ENCODE peak calls at places on chromosomes 12 and 14, in six cellular contexts. C is fibroblast of the aortic adventitia, R is neuronal stem cell, A is uterus, X is GM23248, L is colonic mucosa. F is an unnamed sample.

GRCh38 chr14:102699416-102700110 is 77.7 kb upstream of the TRAF3 start:
- DNase-seq in A (no peak), C (peak; percentile 21), R (no peak), L (no peak), X (peak; percentile 56), F (no peak)

GRCh38 chr12:120984351-120984898 is 6.1 kb downstream of the HNF1A start:
- DNase-seq in C (no peak), X (no peak), R (no peak), L (peak; percentile 84), A (no peak), F (no peak)

GRCh38 chr12:65707051-65707450 is 117.2 kb upstream of the HMGA2 start:
- DNase-seq in C (no peak), L (no peak), R (no peak), X (no peak), A (no peak), F (no peak)

GRCh38 chr12:34289431-34290190 is 267.3 kb downstream of the ALG10 start:
- DNase-seq in L (no peak), C (no peak), A (no peak), R (no peak), X (no peak), F (no peak)

GRCh38 chr12:52171950-52172512 is 19.8 kb downstream of the KRT80 start:
- DNase-seq in C (peak; percentile 51), X (peak; percentile 53), L (peak; percentile 57), R (no peak), A (no peak), F (peak; percentile 74)

GRCh38 chr14:36981832-36982528 is 190.4 kb downstream of the SLC25A21 start:
- DNase-seq in X (peak; percentile 85), L (no peak), R (no peak), A (no peak), C (peak; percentile 55), F (no peak)

GRCh38 chr12:57850924-57851323 is 4.4 kb upstream of the CTDSP2 start:
- DNase-seq in X (no peak), R (no peak), C (no peak), L (no peak), A (no peak), F (no peak)

GRCh38 chr14:51534623-51535022 is 117.1 kb upstream of the FRMD6 start:
- DNase-seq in C (no peak), L (no peak), A (no peak), X (no peak), R (no peak), F (peak; percentile 40)

GRCh38 chr12:116879509-116880212 is 1.6 kb downstream of the HRK start:
- DNase-seq in X (peak; percentile 12), L (no peak), A (no peak), R (no peak), C (no peak), F (no peak)

GRCh38 chr12:3284411-3284810 is 206.6 kb upstream of the PRMT8 start:
- DNase-seq in C (no peak), L (no peak), A (no peak), X (no peak), R (no peak), F (no peak)

GRCh38 chr12:28610401-28611114 is 420.3 kb downstream of the CCDC91 start:
- DNase-seq in X (no peak), C (no peak), R (no peak), A (no peak), L (no peak), F (no peak)

GRCh38 chr12:63779498-63780481 is at the start of gene RXYLT1:
- DNase-seq in A (peak; percentile 82), C (peak; percentile 72), R (peak; percentile 75), X (peak; percentile 92), L (peak; percentile 88), F (peak; percentile 88)

GRCh38 chr12:53603196-53603595 is 23.0 kb downstream of the ATF7 start:
- DNase-seq in C (no peak), A (no peak), X (no peak), R (no peak), L (no peak), F (no peak)

GRCh38 chr14:61104358-61104757 is 123.3 kb downstream of the SLC38A6 start:
- DNase-seq in R (no peak), C (no peak), L (no peak), X (no peak), A (no peak), F (no peak)

GRCh38 chr12:40016960-40017359 is 88.9 kb downstream of the SLC2A13 start:
- DNase-seq in L (peak; percentile 36), A (no peak), X (peak; percentile 38), C (peak; percentile 81), R (no peak), F (no peak)

GRCh38 chr14:91413547-91414474 is 3.8 kb downstream of the CCDC88C start:
- DNase-seq in R (no peak), A (no peak), L (peak; percentile 84), C (no peak), X (no peak), F (no peak)

GRCh38 chr12:88339254-88339949 is 197.3 kb downstream of the TMTC3 start:
- DNase-seq in R (no peak), L (no peak), A (no peak), X (peak; percentile 88), C (peak; percentile 43), F (no peak)

GRCh38 chr12:1488908-1489381 is 105.4 kb downstream of the FBXL14 start:
- DNase-seq in X (peak; percentile 77), R (peak; percentile 21), C (no peak), L (no peak), A (no peak), F (no peak)

GRCh38 chr14:101062065-101062450 is 158.5 kb upstream of the RTL1 start:
- DNase-seq in X (no peak), A (no peak), C (no peak), R (no peak), L (no peak), F (no peak)

GRCh38 chr12:45762185-45763110 is 32.9 kb downstream of the ARID2 start:
- DNase-seq in C (peak; percentile 76), A (no peak), L (no peak), R (no peak), X (peak; percentile 65), F (no peak)

GRCh38 chr14:51094282-51094821 is 553 bp downstream of the TRIM9 start:
- DNase-seq in R (peak; percentile 26), A (no peak), X (peak; percentile 30), C (no peak), L (peak; percentile 18), F (no peak)

GRCh38 chr12:122048156-122048555 is 26.5 kb downstream of the BCL7A start:
- DNase-seq in R (no peak), L (no peak), X (peak; percentile 31), C (peak; percentile 52), A (no peak), F (no peak)

GRCh38 chr12:56389215-56389850 is 26.7 kb upstream of the APOF start:
- DNase-seq in A (no peak), C (no peak), R (no peak), X (no peak), L (no peak), F (no peak)

GRCh38 chr14:34804933-34805332 is 70.2 kb downstream of the BAZ1A start:
- DNase-seq in A (no peak), R (no peak), L (no peak), X (no peak), C (no peak), F (no peak)

GRCh38 chr12:110995615-110996014 is 75.2 kb upstream of the MYL2 start:
- DNase-seq in L (no peak), R (no peak), A (no peak), C (no peak), X (no peak), F (no peak)

GRCh38 chr14:69170848-69171247 is 17.9 kb upstream of the DCAF5 start:
- DNase-seq in X (peak; percentile 48), R (no peak), A (no peak), C (peak; percentile 11), L (no peak), F (no peak)

GRCh38 chr14:30354439-30354838 is 204.5 kb upstream of the G2E3 start:
- DNase-seq in C (no peak), R (no peak), A (no peak), L (no peak), X (no peak), F (no peak)

GRCh38 chr14:30362369-30363218 is 196.4 kb upstream of the G2E3 start:
- DNase-seq in X (no peak), R (no peak), C (no peak), L (no peak), A (no peak), F (no peak)

GRCh38 chr14:30355431-30355913 is 203.5 kb upstream of the G2E3 start:
- DNase-seq in R (no peak), X (no peak), A (no peak), C (no peak), L (no peak), F (no peak)

GRCh38 chr14:30357791-30358190 is 201.2 kb upstream of the G2E3 start:
- DNase-seq in X (no peak), C (no peak), R (no peak), L (no peak), A (no peak), F (no peak)
- H3K4me3 ChIP-seq in X (no peak overlapping the region), C (no peak overlapping the region), R (no peak overlapping the region), L (no peak overlapping the region), A (no peak overlapping the region), F (no peak overlapping the region)

GRCh38 chr14:64112859-64113258 is 181.3 kb downstream of the ESR2 start:
- DNase-seq in R (no peak), X (no peak), L (peak; percentile 75), A (no peak), C (no peak), F (no peak)
- H3K4me3 ChIP-seq in R (no peak overlapping the region), X (no peak overlapping the region), L (no peak overlapping the region), A (no peak overlapping the region), C (no peak overlapping the region), F (no peak overlapping the region)

GRCh38 chr12:67916266-67916970 is 72.8 kb upstream of the IFNG-AS1 start:
- DNase-seq in C (no peak), A (no peak), R (no peak), X (peak; percentile 48), L (no peak), F (no peak)
- H3K4me3 ChIP-seq in C (no peak overlapping the region), A (no peak overlapping the region), R (no peak overlapping the region), X (no peak overlapping the region), L (no peak overlapping the region), F (no peak overlapping the region)

GRCh38 chr14:22521449-22522239 is 67.4 kb downstream of the DAD1 start:
- DNase-seq in A (no peak), X (no peak), C (no peak), R (no peak), L (peak; percentile 44), F (no peak)

GRCh38 chr14:22517117-22517720 is 71.8 kb downstream of the DAD1 start:
- DNase-seq in A (no peak), R (no peak), C (no peak), X (no peak), L (no peak), F (no peak)

GRCh38 chr14:22520786-22521185 is 68.2 kb downstream of the DAD1 start:
- DNase-seq in L (no peak), X (no peak), R (no peak), A (no peak), C (no peak), F (no peak)

GRCh38 chr14:22518073-22518472 is 71.0 kb downstream of the DAD1 start:
- DNase-seq in L (no peak), R (peak; percentile 8), X (no peak), C (no peak), A (no peak), F (no peak)

DNA sequence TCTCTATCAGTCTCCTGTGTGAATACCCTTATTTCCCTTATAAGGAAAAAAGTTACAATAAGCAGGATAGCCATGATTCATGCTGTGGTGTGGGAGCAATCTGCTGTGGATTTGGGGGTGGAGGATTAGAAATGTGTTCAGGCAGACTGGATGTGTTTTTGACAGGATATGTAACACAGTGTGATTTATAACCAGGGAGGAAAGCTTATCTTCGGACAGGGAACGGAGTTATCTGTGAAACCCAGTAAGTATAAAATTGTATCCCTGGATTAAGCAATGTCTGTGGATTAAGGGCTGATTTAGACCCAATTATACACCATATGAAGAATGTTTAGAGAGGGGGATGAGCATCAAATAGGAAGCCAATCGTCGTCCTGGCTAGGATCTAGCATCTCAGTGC is 68.8 kb downstream of the DAD1 start:
- DNase-seq in A (peak; percentile 74), R (no peak), L (no peak), X (peak; percentile 61), C (peak; percentile 81), F (no peak)
- H3K4me3 ChIP-seq in A (no peak overlapping the region), R (no peak overlapping the region), L (no peak overlapping the region), X (no peak overlapping the region), C (no peak overlapping the region), F (no peak overlapping the region)

F was measured in adrenal gland.